ENCODE peak calls at places on chromosomes 5 and 9, in four cellular contexts. A, Y, H and X are unnamed samples.

GRCh38 chr9:93083592-93084470 is 12.2 kb upstream of the CARD19 start:
- DNase-seq in H (no peak), A (peak; percentile 51), Y (peak; percentile 69), X (peak; percentile 77)

GRCh38 chr5:73443725-73444498 is 4.7 kb downstream of the FOXD1 start:
- DNase-seq in H (no peak), Y (no peak), A (no peak), X (no peak)

GRCh38 chr9:129687391-129687790 is 21.9 kb downstream of the PRRX2 start:
- DNase-seq in H (no peak), Y (no peak), A (no peak), X (no peak)

GRCh38 chr9:130451509-130452388 is 7.0 kb downstream of the ASS1 start:
- DNase-seq in H (peak; percentile 77), Y (peak; percentile 52), A (peak; percentile 88), X (peak; percentile 94)

GRCh38 chr5:68894673-68895072 is 199.1 kb upstream of the SLC30A5 start:
- DNase-seq in Y (no peak), H (no peak), A (peak; percentile 21), X (peak; percentile 29)

GRCh38 chr5:115343855-115344254 is 47.4 kb upstream of the CCDC112 start:
- DNase-seq in H (no peak), Y (no peak), A (peak; percentile 69), X (peak; percentile 85)

GRCh38 chr5:172599204-172599567 is 41.9 kb upstream of the NEURL1B start:
- DNase-seq in Y (no peak), H (no peak), A (no peak), X (no peak)

GRCh38 chr5:171521219-171521633 is 101.8 kb downstream of the FGF18 start:
- DNase-seq in Y (no peak), H (peak; percentile 91), A (peak; percentile 80), X (peak; percentile 90)

GRCh38 chr5:56588636-56589485 is 226.5 kb upstream of the MAP3K1 start:
- DNase-seq in A (no peak), H (no peak), Y (peak; percentile 39), X (no peak)

GRCh38 chr5:142864293-142865260 is 94.4 kb downstream of the ARHGAP26 start:
- DNase-seq in A (no peak), Y (no peak), H (no peak), X (no peak)

GRCh38 chr5:61965074-61965473 is 340.9 kb upstream of the KIF2A start:
- DNase-seq in A (peak; percentile 47), Y (no peak), H (no peak), X (no peak)

GRCh38 chr9:129712595-129713524 is 40.0 kb downstream of the PTGES start:
- DNase-seq in Y (peak; percentile 17), H (no peak), A (peak; percentile 55), X (no peak)

GRCh38 chr9:134502261-134503211 is 139.1 kb upstream of the COL5A1 start:
- DNase-seq in A (peak; percentile 100), Y (no peak), H (peak; percentile 90), X (peak; percentile 99)

GRCh38 chr5:166883016-166883415 is 1408.4 kb upstream of the WWC1 start:
- DNase-seq in Y (no peak), A (no peak), H (no peak), X (peak; percentile 7)

GRCh38 chr5:315488-316209 is 5.9 kb upstream of the AHRR start:
- DNase-seq in H (no peak), A (no peak), Y (no peak), X (no peak)

GRCh38 chr9:136759001-136759400 is 958 bp upstream of the LCN8 start:
- DNase-seq in Y (no peak), A (no peak), H (no peak), X (no peak)

GRCh38 chr5:170623576-170624181 is 119.9 kb downstream of the KCNIP1 start:
- DNase-seq in Y (peak; percentile 70), H (peak; percentile 74), A (peak; percentile 64), X (peak; percentile 44)

GRCh38 chr5:175700991-175701390 is 43.1 kb downstream of the HRH2 start:
- DNase-seq in Y (no peak), A (no peak), H (peak; percentile 58), X (no peak)

GRCh38 chr5:4614088-4614487 is 526.0 kb upstream of the ADAMTS16 start:
- DNase-seq in A (no peak), H (no peak), Y (no peak), X (no peak)

GRCh38 chr9:12784461-12785250 is 9.8 kb downstream of the LURAP1L start:
- DNase-seq in H (no peak), A (peak; percentile 95), Y (no peak), X (peak; percentile 82)

GRCh38 chr9:80157561-80157983 is 585.8 kb downstream of the TLE4 start:
- DNase-seq in A (peak; percentile 16), Y (no peak), H (no peak), X (no peak)

GRCh38 chr5:89268460-89268859 is 385.5 kb upstream of the MEF2C start:
- DNase-seq in H (no peak), A (no peak), Y (no peak), X (no peak)

GRCh38 chr9:91421022-91421765 is 2.4 kb downstream of the NFIL3 start:
- DNase-seq in Y (peak; percentile 47), A (peak; percentile 73), H (peak; percentile 65), X (peak; percentile 34)

GRCh38 chr5:137997726-137998213 is 35.1 kb downstream of the FAM13B start:
- DNase-seq in A (no peak), Y (peak; percentile 41), H (no peak), X (no peak)

GRCh38 chr5:139426222-139426885 is 13.0 kb downstream of the DNAJC18 start:
- DNase-seq in H (no peak), Y (no peak), A (peak; percentile 25), X (no peak)

GRCh38 chr5:135714126-135714894 is 120.2 kb upstream of the SLC25A48 start:
- DNase-seq in H (no peak), A (peak; percentile 25), Y (no peak), X (no peak)

GRCh38 chr5:173397531-173397930 is 69.3 kb upstream of the STC2 start:
- DNase-seq in Y (no peak), A (peak; percentile 34), H (no peak), X (no peak)

GRCh38 chr5:155080721-155081120 is 67.2 kb downstream of the KIF4B start:
- DNase-seq in A (peak; percentile 44), Y (no peak), H (no peak), X (no peak)